ENCODE peak calls at places on chromosomes 2 and 18, in five cellular contexts. One of them, this sample, is unnamed.

GRCh38 chr2:98669675-98670074 is 61.3 kb downstream of the MGAT4A start:
- DNase-seq in H9: no peak
- DNase-seq in H1: no peak
- DNase-seq in IMR-90: no peak
- DNase-seq in neuronal stem cell: no peak
- DNase-seq in this sample: no peak

GRCh38 chr2:120834206-120834605 is 98.5 kb downstream of the GLI2 start:
- DNase-seq in neuronal stem cell: no peak
- DNase-seq in H9: no peak
- DNase-seq in H1: no peak
- DNase-seq in IMR-90: no peak
- DNase-seq in this sample: no peak

GRCh38 chr18:23643815-23644214 is 18.9 kb downstream of the ANKRD29 start:
- DNase-seq in neuronal stem cell: no peak
- DNase-seq in IMR-90: no peak
- DNase-seq in H9: no peak
- DNase-seq in H1: no peak
- DNase-seq in this sample: no peak

GRCh38 chr2:143575340-143575739 is 446.1 kb downstream of the ARHGAP15 start:
- DNase-seq in H9: no peak
- DNase-seq in IMR-90: peak
- DNase-seq in H1: no peak
- DNase-seq in neuronal stem cell: no peak
- DNase-seq in this sample: no peak

GRCh38 chr18:59659486-59660187 is 37.6 kb downstream of the CCBE1 start:
- DNase-seq in neuronal stem cell: no peak
- DNase-seq in H1: no peak
- DNase-seq in IMR-90: peak
- DNase-seq in H9: no peak
- DNase-seq in this sample: no peak

GRCh38 chr2:170715932-170716777 is 1.0 kb downstream of the SP5 start:
- DNase-seq in H9: peak
- DNase-seq in IMR-90: no peak
- DNase-seq in H1: peak
- DNase-seq in neuronal stem cell: no peak
- DNase-seq in this sample: no peak

GRCh38 chr2:6418316-6418715 is 447.4 kb downstream of the CMPK2 start:
- DNase-seq in neuronal stem cell: peak
- DNase-seq in H1: no peak
- DNase-seq in IMR-90: no peak
- DNase-seq in H9: no peak
- DNase-seq in this sample: peak

GRCh38 chr2:195575879-195576391 is 81.1 kb upstream of the SLC39A10 start:
- DNase-seq in IMR-90: peak
- DNase-seq in H1: no peak
- DNase-seq in neuronal stem cell: no peak
- DNase-seq in H9: no peak
- DNase-seq in this sample: peak

GRCh38 chr2:33366473-33366872 is 110.0 kb upstream of the RASGRP3 start:
- DNase-seq in neuronal stem cell: no peak
- DNase-seq in H9: no peak
- DNase-seq in H1: no peak
- DNase-seq in IMR-90: no peak
- DNase-seq in this sample: no peak

GRCh38 chr2:45984896-45985488 is 312.2 kb upstream of the EPAS1 start:
- DNase-seq in H9: no peak
- DNase-seq in H1: peak
- DNase-seq in neuronal stem cell: no peak
- DNase-seq in IMR-90: no peak
- DNase-seq in this sample: no peak

GRCh38 chr2:242064364-242065250 is 195.1 kb downstream of the RTP5 start:
- DNase-seq in IMR-90: no peak
- DNase-seq in H9: no peak
- DNase-seq in neuronal stem cell: no peak
- DNase-seq in H1: no peak
- DNase-seq in this sample: no peak

GRCh38 chr2:38875227-38875575 is 533 bp downstream of the DHX57 start:
- DNase-seq in H1: no peak
- DNase-seq in H9: no peak
- DNase-seq in IMR-90: peak
- DNase-seq in neuronal stem cell: no peak
- DNase-seq in this sample: no peak

GRCh38 chr18:24515721-24516120 is 55.3 kb downstream of the HRH4 start:
- DNase-seq in IMR-90: no peak
- DNase-seq in H9: no peak
- DNase-seq in H1: no peak
- DNase-seq in neuronal stem cell: no peak
- DNase-seq in this sample: no peak

GRCh38 chr2:134917958-134918517 is 584 bp upstream of the CCNT2 start:
- DNase-seq in IMR-90: no peak
- DNase-seq in H9: no peak
- DNase-seq in neuronal stem cell: peak
- DNase-seq in H1: no peak
- DNase-seq in this sample: peak

GRCh38 chr2:68853915-68854314 is 17.3 kb downstream of the BMP10 start:
- DNase-seq in neuronal stem cell: no peak
- DNase-seq in H1: no peak
- DNase-seq in H9: no peak
- DNase-seq in IMR-90: no peak
- DNase-seq in this sample: no peak

GRCh38 chr2:133266075-133266925 is 302.0 kb downstream of the NCKAP5 start:
- DNase-seq in H1: peak
- DNase-seq in neuronal stem cell: peak
- DNase-seq in IMR-90: no peak
- DNase-seq in H9: peak
- DNase-seq in this sample: no peak

GRCh38 chr2:10390369-10390801 is 57.7 kb downstream of the ODC1 start:
- DNase-seq in neuronal stem cell: no peak
- DNase-seq in H1: no peak
- DNase-seq in H9: no peak
- DNase-seq in IMR-90: peak
- DNase-seq in this sample: no peak

GRCh38 chr2:99793022-99793421 is 303.2 kb upstream of the REV1 start:
- DNase-seq in IMR-90: peak
- DNase-seq in H9: no peak
- DNase-seq in H1: no peak
- DNase-seq in neuronal stem cell: no peak
- DNase-seq in this sample: no peak

GRCh38 chr2:98793275-98793674 is 62.3 kb upstream of the MGAT4A start:
- DNase-seq in H9: no peak
- DNase-seq in H1: no peak
- DNase-seq in neuronal stem cell: no peak
- DNase-seq in IMR-90: no peak
- DNase-seq in this sample: no peak

GRCh38 chr2:171042253-171042969 is 113.4 kb downstream of the GORASP2 start:
- DNase-seq in neuronal stem cell: no peak
- DNase-seq in H9: no peak
- DNase-seq in IMR-90: no peak
- DNase-seq in H1: no peak
- DNase-seq in this sample: no peak

GRCh38 chr2:161122772-161123530 is 37.3 kb upstream of the TANK start:
- DNase-seq in IMR-90: peak
- DNase-seq in H1: no peak
- DNase-seq in H9: no peak
- DNase-seq in neuronal stem cell: no peak
- DNase-seq in this sample: peak

GRCh38 chr2:133711226-133711625 is 143.0 kb upstream of the NCKAP5 start:
- DNase-seq in H9: no peak
- DNase-seq in neuronal stem cell: peak
- DNase-seq in IMR-90: no peak
- DNase-seq in H1: no peak
- DNase-seq in this sample: no peak

GRCh38 chr18:22417496-22418188 is at the start of gene CTAGE1:
- DNase-seq in H1: peak
- DNase-seq in neuronal stem cell: no peak
- DNase-seq in H9: peak
- DNase-seq in IMR-90: peak
- DNase-seq in this sample: peak

GRCh38 chr2:215942194-215942593 is 71.2 kb downstream of the MREG start:
- DNase-seq in H1: peak
- DNase-seq in IMR-90: no peak
- DNase-seq in H9: no peak
- DNase-seq in neuronal stem cell: no peak
- DNase-seq in this sample: no peak

GRCh38 chr2:30826481-30826880 is 19.2 kb upstream of the CAPN13 start:
- DNase-seq in H9: no peak
- DNase-seq in H1: no peak
- DNase-seq in IMR-90: no peak
- DNase-seq in neuronal stem cell: no peak
- DNase-seq in this sample: no peak

GRCh38 chr2:233100192-233100998 is 40.3 kb downstream of the INPP5D start:
- DNase-seq in IMR-90: no peak
- DNase-seq in H1: no peak
- DNase-seq in H9: no peak
- DNase-seq in neuronal stem cell: no peak
- DNase-seq in this sample: no peak

GRCh38 chr2:117536139-117536538 is 278.4 kb upstream of the DDX18 start:
- DNase-seq in neuronal stem cell: no peak
- DNase-seq in H1: no peak
- DNase-seq in H9: peak
- DNase-seq in IMR-90: no peak
- DNase-seq in this sample: peak

GRCh38 chr2:72136933-72137497 is 10.6 kb downstream of the CYP26B1 start:
- DNase-seq in H9: no peak
- DNase-seq in H1: no peak
- DNase-seq in neuronal stem cell: no peak
- DNase-seq in IMR-90: no peak
- DNase-seq in this sample: no peak

GRCh38 chr2:5125017-5125730 is 567.0 kb upstream of the SOX11 start:
- DNase-seq in neuronal stem cell: peak
- DNase-seq in IMR-90: no peak
- DNase-seq in H1: no peak
- DNase-seq in H9: no peak
- DNase-seq in this sample: no peak

GRCh38 chr18:48085781-48086487 is 155.5 kb upstream of the SMAD2 start:
- DNase-seq in H1: no peak
- DNase-seq in neuronal stem cell: no peak
- DNase-seq in H9: no peak
- DNase-seq in IMR-90: no peak
- DNase-seq in this sample: no peak

GRCh38 chr2:227834423-227834822 is 20.8 kb downstream of the CCL20 start:
- DNase-seq in H1: no peak
- DNase-seq in IMR-90: peak
- DNase-seq in neuronal stem cell: no peak
- DNase-seq in H9: no peak
- DNase-seq in this sample: no peak

GRCh38 chr18:34626404-34627137 is 83.5 kb upstream of the DTNA start:
- DNase-seq in H9: no peak
- DNase-seq in neuronal stem cell: no peak
- DNase-seq in H1: no peak
- DNase-seq in IMR-90: peak
- DNase-seq in this sample: no peak

GRCh38 chr2:152418688-152419087 is 83.7 kb downstream of the FMNL2 start:
- DNase-seq in IMR-90: peak
- DNase-seq in neuronal stem cell: no peak
- DNase-seq in H9: no peak
- DNase-seq in H1: no peak
- DNase-seq in this sample: peak

DNA sequence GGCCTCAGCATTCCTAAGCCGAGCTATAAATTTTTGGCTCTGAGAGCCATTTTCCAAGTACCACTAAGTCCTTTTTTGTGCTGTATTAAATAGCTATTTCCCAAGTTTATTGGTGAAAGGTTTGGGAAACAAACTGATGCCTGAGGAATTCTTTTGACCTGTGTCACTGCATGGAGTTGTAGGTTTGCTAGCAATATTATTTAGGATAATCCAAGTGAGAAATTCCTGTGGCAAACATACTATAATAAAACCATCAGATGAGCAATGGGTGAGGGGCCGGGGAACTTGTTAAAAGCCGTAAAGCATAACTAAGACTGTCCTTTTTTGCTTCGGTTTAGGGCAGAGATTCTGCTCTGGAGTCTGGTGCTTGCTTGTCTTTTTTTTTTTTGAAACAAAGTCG is 28.4 kb downstream of the ARHGAP28 start:
- DNase-seq in H9: no peak
- DNase-seq in H1: no peak
- DNase-seq in IMR-90: peak
- DNase-seq in neuronal stem cell: no peak
- DNase-seq in this sample: peak
- H3K4ac ChIP-seq in H9: no peak
- H3K4ac ChIP-seq in H1: no peak
- H3K4ac ChIP-seq in IMR-90: peak
- H3K4ac ChIP-seq in neuronal stem cell: no peak
- H3K4ac ChIP-seq in this sample: no peak

GRCh38 chr2:27096748-27097297 is 10.3 kb downstream of the KHK start:
- DNase-seq in H9: no peak
- DNase-seq in H1: no peak
- DNase-seq in neuronal stem cell: no peak
- DNase-seq in IMR-90: no peak
- DNase-seq in this sample: no peak
- H4K91ac ChIP-seq in H9: no peak
- H4K91ac ChIP-seq in H1: no peak
- H4K91ac ChIP-seq in neuronal stem cell: no peak
- H4K91ac ChIP-seq in IMR-90: no peak
- H4K91ac ChIP-seq in this sample: no peak

GRCh38 chr2:220044383-220044782 is 417.0 kb downstream of the SLC4A3 start:
- DNase-seq in IMR-90: no peak
- DNase-seq in H9: peak
- DNase-seq in H1: no peak
- DNase-seq in neuronal stem cell: no peak
- DNase-seq in this sample: no peak
- H2BK15ac ChIP-seq in IMR-90: peak
- H2BK15ac ChIP-seq in H9: no peak
- H2BK15ac ChIP-seq in H1: no peak
- H2BK15ac ChIP-seq in neuronal stem cell: no peak
- H2BK15ac ChIP-seq in this sample: no peak

DNA sequence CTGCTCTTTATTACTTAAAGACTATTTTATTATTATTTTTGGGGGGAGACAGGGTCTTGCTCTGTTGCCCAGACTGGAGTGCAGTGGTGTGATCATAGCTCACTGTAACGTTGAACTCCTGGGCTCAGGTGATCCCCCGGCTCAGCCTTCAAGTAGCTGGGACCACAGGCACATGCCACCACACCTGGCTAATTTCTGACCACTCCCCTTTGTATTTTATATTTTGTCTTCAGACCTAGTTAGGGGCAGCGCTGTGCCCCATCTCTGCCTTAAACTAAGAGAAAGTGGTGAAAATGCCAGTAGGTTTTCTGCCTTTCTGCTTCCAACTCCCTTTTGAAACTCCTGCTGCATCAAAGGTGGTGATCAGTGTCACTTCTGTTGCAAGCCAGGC is 82.5 kb downstream of the LPIN1 start:
- DNase-seq in H9: no peak
- DNase-seq in H1: no peak
- DNase-seq in IMR-90: no peak
- DNase-seq in neuronal stem cell: no peak
- DNase-seq in this sample: no peak
- H3K4ac ChIP-seq in H9: no peak
- H3K4ac ChIP-seq in H1: no peak
- H3K4ac ChIP-seq in IMR-90: peak
- H3K4ac ChIP-seq in neuronal stem cell: no peak
- H3K4ac ChIP-seq in this sample: peak

GRCh38 chr2:229409751-229410181 is 138.7 kb upstream of the PID1 start:
- DNase-seq in IMR-90: peak
- DNase-seq in neuronal stem cell: no peak
- DNase-seq in H1: no peak
- DNase-seq in H9: no peak
- DNase-seq in this sample: peak
- H4K91ac ChIP-seq in IMR-90: peak
- H4K91ac ChIP-seq in neuronal stem cell: no peak
- H4K91ac ChIP-seq in H1: no peak
- H4K91ac ChIP-seq in H9: no peak
- H4K91ac ChIP-seq in this sample: no peak

GRCh38 chr2:142291964-142292363 is 161.1 kb upstream of the LRP1B start:
- DNase-seq in IMR-90: no peak
- DNase-seq in H1: no peak
- DNase-seq in H9: no peak
- DNase-seq in neuronal stem cell: no peak
- DNase-seq in this sample: no peak
- H2BK15ac ChIP-seq in IMR-90: no peak
- H2BK15ac ChIP-seq in H1: no peak
- H2BK15ac ChIP-seq in H9: no peak
- H2BK15ac ChIP-seq in neuronal stem cell: no peak
- H2BK15ac ChIP-seq in this sample: no peak